ENCODE peak calls at places on chromosome 13, in six cellular contexts. K is CD8-positive, alpha-beta T cell; P is thoracic aorta; O is OCI-LY7; R is small intestine; E is psoas muscle. L is an unnamed sample.

GRCh38 chr13:63389756-63390155 is 1974.1 kb upstream of the PCDH20 start:
- DNase-seq in O (no peak), E (no peak), P (no peak), K (no peak), R (no peak), L (no peak)

GRCh38 chr13:94233401-94233800 is 246.1 kb downstream of the DCT start:
- DNase-seq in P (no peak), K (no peak), E (peak; percentile 24), O (no peak), R (no peak), L (peak; percentile 19)

GRCh38 chr13:21079206-21079605 is 17.8 kb upstream of the LATS2 start:
- DNase-seq in P (no peak), K (no peak), R (no peak), O (no peak), E (no peak), L (no peak)

GRCh38 chr13:59269476-59269875 is 894.3 kb downstream of the DIAPH3 start:
- DNase-seq in R (no peak), K (no peak), P (no peak), O (no peak), E (no peak), L (no peak)

GRCh38 chr13:36124236-36124822 is 6.9 kb downstream of the DCLK1 start:
- DNase-seq in O (no peak), E (no peak), R (no peak), P (no peak), K (no peak), L (peak; percentile 7)

GRCh38 chr13:46552888-46553520 is at the start of gene LRCH1:
- DNase-seq in O (peak; percentile 89), E (peak; percentile 89), R (peak; percentile 89), K (peak; percentile 66), P (peak; percentile 70), L (peak; percentile 94)

GRCh38 chr13:96816874-96817273 is 177.4 kb downstream of the OXGR1 start:
- DNase-seq in O (no peak), E (no peak), K (no peak), R (no peak), P (no peak), L (no peak)

GRCh38 chr13:56706485-56706884 is 434.2 kb upstream of the PRR20A start:
- DNase-seq in R (no peak), O (no peak), P (no peak), E (no peak), K (no peak), L (no peak)

GRCh38 chr13:21435710-21436151 is 23.4 kb downstream of the ZDHHC20 start:
- DNase-seq in E (peak; percentile 38), O (peak; percentile 9), K (no peak), P (peak; percentile 13), R (peak; percentile 65), L (peak; percentile 53)

GRCh38 chr13:97395437-97396136 is 38.4 kb upstream of the RAP2A start:
- DNase-seq in O (no peak), R (no peak), K (no peak), E (no peak), P (no peak), L (no peak)

GRCh38 chr13:21015284-21015683 is 46.1 kb downstream of the LATS2 start:
- DNase-seq in O (no peak), P (no peak), R (no peak), K (no peak), E (no peak), L (no peak)

GRCh38 chr13:48094404-48094780 is 512 bp downstream of the MED4 start:
- DNase-seq in R (peak; percentile 3), K (no peak), O (peak; percentile 22), P (no peak), E (no peak), L (no peak)

GRCh38 chr13:52159159-52159982 is at the start of gene NEK3:
- DNase-seq in R (peak; percentile 67), K (no peak), E (peak; percentile 74), O (peak; percentile 83), P (peak; percentile 17), L (peak; percentile 84)

GRCh38 chr13:44142540-44142867 is 231.1 kb upstream of the SERP2 start:
- DNase-seq in P (no peak), K (no peak), R (no peak), E (no peak), O (no peak), L (peak; percentile 23)

GRCh38 chr13:30864352-30865130 is 41.5 kb upstream of the MEDAG start:
- DNase-seq in K (no peak), E (no peak), P (no peak), O (no peak), R (no peak), L (peak; percentile 55)

GRCh38 chr13:51797664-51798488 is 6.1 kb downstream of the DHRS12 start:
- DNase-seq in E (no peak), R (peak; percentile 83), O (peak; percentile 84), K (peak; percentile 30), P (no peak), L (peak; percentile 85)

GRCh38 chr13:39073983-39074382 is 35.7 kb downstream of the NHLRC3 start:
- DNase-seq in O (no peak), E (no peak), R (no peak), P (no peak), K (no peak), L (no peak)

GRCh38 chr13:68439821-68440220 is 1209.7 kb upstream of the PCDH9 start:
- DNase-seq in P (no peak), E (no peak), R (no peak), K (no peak), O (no peak), L (no peak)

GRCh38 chr13:33140161-33140560 is 123.9 kb downstream of the KL start:
- DNase-seq in R (no peak), E (no peak), O (no peak), P (no peak), K (no peak), L (no peak)

GRCh38 chr13:106683179-106683578 is 115.2 kb upstream of the ARGLU1 start:
- DNase-seq in O (no peak), E (no peak), R (peak; percentile 19), P (no peak), K (no peak), L (no peak)

GRCh38 chr13:99303863-99304521 is 3.2 kb downstream of the GPR183 start:
- DNase-seq in P (no peak), R (no peak), E (no peak), O (no peak), K (no peak), L (no peak)

GRCh38 chr13:24679686-24680085 is 522 bp upstream of the ATP12A start:
- DNase-seq in E (no peak), R (no peak), K (no peak), O (no peak), P (no peak), L (no peak)

GRCh38 chr13:31090096-31090495 is 71.6 kb downstream of the HSPH1 start:
- DNase-seq in E (no peak), K (no peak), R (no peak), O (no peak), P (no peak), L (no peak)

GRCh38 chr13:110089815-110090214 is 217.1 kb downstream of the COL4A1 start:
- DNase-seq in P (no peak), R (no peak), E (no peak), O (no peak), K (no peak), L (no peak)

GRCh38 chr13:40306817-40307216 is 359.6 kb downstream of the FOXO1 start:
- DNase-seq in E (no peak), K (no peak), O (peak; percentile 12), P (no peak), R (no peak), L (no peak)

GRCh38 chr13:40304391-40304790 is 362.1 kb downstream of the FOXO1 start:
- DNase-seq in R (no peak), K (no peak), P (no peak), E (no peak), O (no peak), L (no peak)

GRCh38 chr13:40302351-40302750 is 364.1 kb downstream of the FOXO1 start:
- DNase-seq in R (no peak), P (no peak), O (no peak), E (no peak), K (no peak), L (no peak)
- H3K9me3 ChIP-seq in R (no peaks in the 10 kb centered on the region), P (no peaks in the 10 kb centered on the region), O (peaks cover 45% of the 10 kb centered on the region), E (peaks cover 5% of the 10 kb centered on the region), K (no peaks in the 10 kb centered on the region), L (no peaks in the 10 kb centered on the region)

DNA sequence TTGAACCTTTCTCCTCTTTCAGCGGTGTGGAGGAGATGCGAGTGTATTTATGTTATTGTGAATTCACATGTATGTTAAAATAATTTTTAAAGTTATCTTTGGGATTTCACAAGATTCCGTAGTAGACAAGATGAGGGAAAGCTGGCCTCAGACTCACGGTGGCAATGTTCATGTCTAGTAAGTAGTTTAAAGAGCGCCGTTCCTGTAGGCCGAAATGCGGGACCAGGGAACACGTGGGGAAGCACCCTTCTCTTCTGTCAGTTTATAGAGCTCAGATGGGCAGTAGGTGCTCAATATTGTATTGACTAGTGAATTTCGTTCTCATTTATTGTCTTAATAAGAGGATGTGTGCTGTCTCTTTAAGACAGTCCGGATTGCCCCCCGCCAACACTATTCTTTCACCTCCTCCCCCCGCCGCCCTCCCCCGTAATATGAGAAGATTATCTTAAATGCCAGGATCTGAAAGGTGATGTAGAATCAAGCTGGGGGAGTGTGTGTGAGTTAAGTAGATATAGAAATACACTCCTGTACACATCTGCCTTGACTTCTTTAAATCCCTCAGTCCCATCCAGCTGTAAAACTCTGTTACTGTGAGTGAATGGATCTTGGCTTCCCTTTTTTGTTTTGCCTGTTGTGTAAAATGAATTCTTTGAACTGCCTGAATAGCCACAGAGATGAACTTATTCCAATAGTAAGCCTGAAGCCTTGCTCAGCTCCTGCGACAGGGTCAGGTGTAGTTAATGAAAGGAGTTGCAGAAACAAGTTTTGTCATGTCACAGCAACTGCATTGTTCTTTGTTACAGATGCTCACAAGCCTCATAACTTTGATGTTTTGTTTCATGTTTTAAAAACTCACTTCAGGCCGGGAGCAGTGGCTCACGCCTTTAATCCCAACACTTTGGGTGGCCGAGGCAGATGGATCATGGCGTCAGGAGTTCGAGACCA is 1.2 kb downstream of the LAMP1 start:
- DNase-seq in R (no peak), E (no peak), K (no peak), O (no peak), P (no peak), L (no peak)
- H3K9me3 ChIP-seq in R (no peaks in the 10 kb centered on the region), E (no peaks in the 10 kb centered on the region), K (no peaks in the 10 kb centered on the region), O (no peaks in the 10 kb centered on the region), P (no peaks in the 10 kb centered on the region), L (no peaks in the 10 kb centered on the region)

DNA sequence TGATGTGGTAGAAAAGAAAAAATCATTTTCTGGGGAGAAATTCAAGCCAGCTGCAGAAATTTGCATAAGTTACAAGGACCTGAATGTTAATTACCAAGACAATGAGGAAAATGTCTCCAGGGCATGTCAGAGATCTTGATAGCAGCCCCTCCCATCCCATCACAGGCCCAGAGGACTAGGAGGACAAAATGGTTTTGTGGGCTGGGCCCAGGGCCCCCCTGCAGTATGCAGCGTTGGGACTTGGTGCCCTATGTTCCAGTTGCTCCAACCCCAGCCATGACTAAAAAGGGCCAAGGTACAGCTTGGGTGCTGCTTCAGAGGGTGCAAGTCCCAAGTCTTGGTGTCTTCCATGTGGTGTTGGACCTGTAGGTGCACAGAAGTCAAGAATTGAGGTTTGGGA is 76.6 kb upstream of the SOX1 start:
- DNase-seq in P (no peak), R (no peak), E (no peak), K (no peak), O (no peak), L (no peak)
- H3K9me3 ChIP-seq in P (peaks cover 4% of the 10 kb centered on the region), R (no peaks in the 10 kb centered on the region), E (peaks cover 5% of the 10 kb centered on the region), K (no peaks in the 10 kb centered on the region), O (no peaks in the 10 kb centered on the region), L (no peaks in the 10 kb centered on the region)

GRCh38 chr13:77925616-77926015 is 7.0 kb upstream of the EDNRB start:
- DNase-seq in E (no peak), P (no peak), R (no peak), K (no peak), O (no peak), L (no peak)

GRCh38 chr13:77928909-77929308 is 10.3 kb upstream of the EDNRB start:
- DNase-seq in O (no peak), K (no peak), E (no peak), R (no peak), P (no peak), L (no peak)

GRCh38 chr13:77930430-77930829 is 11.8 kb upstream of the EDNRB start:
- DNase-seq in R (no peak), O (no peak), K (no peak), E (no peak), P (no peak), L (no peak)
- H3K9me3 ChIP-seq in R (no peaks in the 10 kb centered on the region), O (no peaks in the 10 kb centered on the region), K (no peaks in the 10 kb centered on the region), E (no peaks in the 10 kb centered on the region), P (no peaks in the 10 kb centered on the region), L (no peaks in the 10 kb centered on the region)

L was measured in hepatocyte.